ENCODE peak calls at places on chromosomes 2 and 18, in four cellular contexts. One of them, this sample, is unnamed. For H3K4me1, the result is how much of the 10 kb centered on the place peaks cover.

GRCh38 chr2:649461-650342 is 27.5 kb downstream of the TMEM18 start:
- DNase-seq in GM12878: no peak
- DNase-seq in K562: no peak
- DNase-seq in HepG2: no peak
- DNase-seq in this sample: no peak

GRCh38 chr2:64748561-64748960 is 94.8 kb upstream of the SERTAD2 start:
- DNase-seq in GM12878: no peak
- DNase-seq in K562: no peak
- DNase-seq in HepG2: no peak
- DNase-seq in this sample: no peak

GRCh38 chr2:26652361-26653041 is 11.3 kb upstream of the CIB4 start:
- DNase-seq in GM12878: no peak
- DNase-seq in K562: no peak
- DNase-seq in HepG2: no peak
- DNase-seq in this sample: peak

GRCh38 chr2:149394864-149395263 is 64.5 kb downstream of the LYPD6 start:
- DNase-seq in GM12878: no peak
- DNase-seq in K562: no peak
- DNase-seq in HepG2: no peak
- DNase-seq in this sample: no peak

GRCh38 chr18:13440277-13441248 is 222.0 kb downstream of the LDLRAD4 start:
- DNase-seq in GM12878: no peak
- DNase-seq in K562: no peak
- DNase-seq in HepG2: no peak
- DNase-seq in this sample: no peak

GRCh38 chr18:48931680-48932461 is 18.9 kb downstream of the SMAD7 start:
- DNase-seq in GM12878: peak
- DNase-seq in K562: peak
- DNase-seq in HepG2: no peak
- DNase-seq in this sample: no peak

GRCh38 chr2:36568533-36569246 is 29.3 kb downstream of the FEZ2 start:
- DNase-seq in GM12878: no peak
- DNase-seq in K562: no peak
- DNase-seq in HepG2: no peak
- DNase-seq in this sample: no peak

GRCh38 chr18:13434854-13435253 is 216.3 kb downstream of the LDLRAD4 start:
- DNase-seq in GM12878: no peak
- DNase-seq in K562: no peak
- DNase-seq in HepG2: no peak
- DNase-seq in this sample: no peak

GRCh38 chr2:100588071-100588786 is 25.4 kb downstream of the PDCL3 start:
- DNase-seq in GM12878: peak
- DNase-seq in K562: peak
- DNase-seq in HepG2: no peak
- DNase-seq in this sample: no peak

GRCh38 chr2:176178271-176178806 is 10.1 kb upstream of the HOXD1 start:
- DNase-seq in GM12878: no peak
- DNase-seq in K562: peak
- DNase-seq in HepG2: no peak
- DNase-seq in this sample: no peak

GRCh38 chr18:9095297-9096012 is 7.0 kb upstream of the NDUFV2 start:
- DNase-seq in GM12878: peak
- DNase-seq in K562: peak
- DNase-seq in HepG2: peak
- DNase-seq in this sample: no peak

GRCh38 chr18:70288851-70289328 is at the start of gene SOCS6:
- DNase-seq in GM12878: no peak
- DNase-seq in K562: peak
- DNase-seq in HepG2: no peak
- DNase-seq in this sample: peak

GRCh38 chr18:45775241-45775676 is 50.2 kb upstream of the SIGLEC15 start:
- DNase-seq in GM12878: no peak
- DNase-seq in K562: peak
- DNase-seq in HepG2: no peak
- DNase-seq in this sample: peak

GRCh38 chr2:241808701-241809382 is at the start of gene NEU4:
- DNase-seq in GM12878: no peak
- DNase-seq in K562: no peak
- DNase-seq in HepG2: peak
- DNase-seq in this sample: peak

GRCh38 chr2:71925268-71926097 is 222.2 kb downstream of the CYP26B1 start:
- DNase-seq in GM12878: no peak
- DNase-seq in K562: no peak
- DNase-seq in HepG2: no peak
- DNase-seq in this sample: no peak

GRCh38 chr18:37299471-37300304 is 265.9 kb downstream of the CELF4 start:
- DNase-seq in GM12878: peak
- DNase-seq in K562: peak
- DNase-seq in HepG2: peak
- DNase-seq in this sample: peak

GRCh38 chr18:65235966-65236634 is 514.7 kb upstream of the CDH7 start:
- DNase-seq in GM12878: no peak
- DNase-seq in K562: no peak
- DNase-seq in HepG2: no peak
- DNase-seq in this sample: peak

GRCh38 chr2:235506291-235506996 is 12.6 kb downstream of the AGAP1 start:
- DNase-seq in GM12878: no peak
- DNase-seq in K562: no peak
- DNase-seq in HepG2: no peak
- DNase-seq in this sample: no peak

GRCh38 chr18:75809392-75809791 is 381.9 kb upstream of the SMIM21 start:
- DNase-seq in GM12878: no peak
- DNase-seq in K562: no peak
- DNase-seq in HepG2: no peak
- DNase-seq in this sample: no peak

GRCh38 chr2:98379311-98380202 is 33.3 kb downstream of the CNGA3 start:
- DNase-seq in GM12878: no peak
- DNase-seq in K562: no peak
- DNase-seq in HepG2: no peak
- DNase-seq in this sample: no peak

GRCh38 chr2:88857951-88858406 is 166.5 kb downstream of the RPIA start:
- DNase-seq in GM12878: no peak
- DNase-seq in K562: peak
- DNase-seq in HepG2: no peak
- DNase-seq in this sample: no peak

GRCh38 chr2:207413376-207413907 is 116.3 kb upstream of the CREB1 start:
- DNase-seq in GM12878: no peak
- DNase-seq in K562: no peak
- DNase-seq in HepG2: no peak
- DNase-seq in this sample: no peak

GRCh38 chr2:11200651-11201050 is 45.4 kb downstream of the SLC66A3 start:
- DNase-seq in GM12878: no peak
- DNase-seq in K562: no peak
- DNase-seq in HepG2: no peak
- DNase-seq in this sample: no peak

GRCh38 chr2:3793233-3793632 is 89.9 kb downstream of the DCDC2C start:
- DNase-seq in GM12878: no peak
- DNase-seq in K562: no peak
- DNase-seq in HepG2: no peak
- DNase-seq in this sample: no peak

GRCh38 chr2:237835372-237835771 is 24.1 kb upstream of the RAMP1 start:
- DNase-seq in GM12878: no peak
- DNase-seq in K562: no peak
- DNase-seq in HepG2: no peak
- DNase-seq in this sample: no peak

GRCh38 chr2:9002637-9003365 is 683 bp downstream of the MBOAT2 start:
- DNase-seq in GM12878: no peak
- DNase-seq in K562: peak
- DNase-seq in HepG2: no peak
- DNase-seq in this sample: peak

GRCh38 chr18:24986611-24987270 is 365.2 kb downstream of the ZNF521 start:
- DNase-seq in GM12878: no peak
- DNase-seq in K562: no peak
- DNase-seq in HepG2: no peak
- DNase-seq in this sample: no peak

GRCh38 chr2:25615395-25615794 is 58.0 kb downstream of the DTNB start:
- DNase-seq in GM12878: no peak
- DNase-seq in K562: no peak
- DNase-seq in HepG2: peak
- DNase-seq in this sample: no peak

GRCh38 chr2:160213511-160213910 is 13.4 kb upstream of the ITGB6 start:
- DNase-seq in GM12878: no peak
- DNase-seq in K562: no peak
- DNase-seq in HepG2: no peak
- DNase-seq in this sample: no peak
- H3K4me1 ChIP-seq in GM12878: under half
- H3K4me1 ChIP-seq in K562: under half
- H3K4me1 ChIP-seq in HepG2: under half
- H3K4me1 ChIP-seq in this sample: under half

DNA sequence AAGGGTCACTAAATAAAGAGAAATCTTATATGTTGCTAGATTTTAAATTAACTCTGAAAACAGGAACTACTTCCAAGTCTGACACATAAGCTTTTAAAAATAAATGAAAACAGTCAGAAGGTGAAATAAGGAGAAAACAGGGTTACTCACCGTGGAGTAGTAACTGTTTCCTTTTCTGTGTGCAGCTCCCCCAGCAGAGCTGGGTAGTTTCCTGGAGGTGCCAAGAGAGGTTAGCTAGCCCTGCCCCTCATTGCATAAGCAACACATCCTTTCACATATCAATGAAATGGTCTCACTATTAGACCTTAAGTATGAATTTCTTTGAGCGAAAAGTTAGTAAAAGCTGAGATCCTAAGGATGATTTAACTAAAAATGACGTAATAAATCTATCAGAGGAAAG is 54.0 kb upstream of the GPR75 start:
- DNase-seq in GM12878: peak
- DNase-seq in K562: no peak
- DNase-seq in HepG2: no peak
- DNase-seq in this sample: no peak
- TF ChIP-seq NFIC in GM12878: peak
- TF ChIP-seq NFIC in K562: no peak
- TF ChIP-seq NFIC in HepG2: no peak
- TF ChIP-seq NFIC in this sample: no peak

GRCh38 chr2:15735738-15736326 is 144.2 kb downstream of the DDX1 start:
- DNase-seq in GM12878: no peak
- DNase-seq in K562: no peak
- DNase-seq in HepG2: no peak
- DNase-seq in this sample: no peak
- H3K4me1 ChIP-seq in GM12878: under half
- H3K4me1 ChIP-seq in K562: under half
- H3K4me1 ChIP-seq in HepG2: under half
- H3K4me1 ChIP-seq in this sample: under half

GRCh38 chr2:114442545-114442944 is at the start of gene DPP10:
- DNase-seq in GM12878: no peak
- DNase-seq in K562: peak
- DNase-seq in HepG2: peak
- DNase-seq in this sample: no peak
- TF ChIP-seq NFIC in GM12878: no peak
- TF ChIP-seq NFIC in K562: no peak
- TF ChIP-seq NFIC in HepG2: no peak
- TF ChIP-seq NFIC in this sample: no peak

GRCh38 chr2:28663359-28663758 is 88.3 kb upstream of the PPP1CB start:
- DNase-seq in GM12878: no peak
- DNase-seq in K562: no peak
- DNase-seq in HepG2: peak
- DNase-seq in this sample: no peak
- H3K4me1 ChIP-seq in GM12878: under half
- H3K4me1 ChIP-seq in K562: under half
- H3K4me1 ChIP-seq in HepG2: under half
- H3K4me1 ChIP-seq in this sample: half or more

GRCh38 chr2:223052710-223053261 is 796 bp downstream of the KCNE4 start:
- DNase-seq in GM12878: no peak
- DNase-seq in K562: no peak
- DNase-seq in HepG2: no peak
- DNase-seq in this sample: no peak
- TF ChIP-seq NFIC in GM12878: no peak
- TF ChIP-seq NFIC in K562: no peak
- TF ChIP-seq NFIC in HepG2: no peak
- TF ChIP-seq NFIC in this sample: no peak

GRCh38 chr18:79476918-79477685 is 81.4 kb downstream of the NFATC1 start:
- DNase-seq in GM12878: no peak
- DNase-seq in K562: no peak
- DNase-seq in HepG2: peak
- DNase-seq in this sample: no peak
- H3K4me1 ChIP-seq in GM12878: under half
- H3K4me1 ChIP-seq in K562: under half
- H3K4me1 ChIP-seq in HepG2: under half
- H3K4me1 ChIP-seq in this sample: under half

GRCh38 chr2:102718387-102719316 is 43.2 kb upstream of the TMEM182 start:
- DNase-seq in GM12878: no peak
- DNase-seq in K562: no peak
- DNase-seq in HepG2: no peak
- DNase-seq in this sample: no peak

DNA sequence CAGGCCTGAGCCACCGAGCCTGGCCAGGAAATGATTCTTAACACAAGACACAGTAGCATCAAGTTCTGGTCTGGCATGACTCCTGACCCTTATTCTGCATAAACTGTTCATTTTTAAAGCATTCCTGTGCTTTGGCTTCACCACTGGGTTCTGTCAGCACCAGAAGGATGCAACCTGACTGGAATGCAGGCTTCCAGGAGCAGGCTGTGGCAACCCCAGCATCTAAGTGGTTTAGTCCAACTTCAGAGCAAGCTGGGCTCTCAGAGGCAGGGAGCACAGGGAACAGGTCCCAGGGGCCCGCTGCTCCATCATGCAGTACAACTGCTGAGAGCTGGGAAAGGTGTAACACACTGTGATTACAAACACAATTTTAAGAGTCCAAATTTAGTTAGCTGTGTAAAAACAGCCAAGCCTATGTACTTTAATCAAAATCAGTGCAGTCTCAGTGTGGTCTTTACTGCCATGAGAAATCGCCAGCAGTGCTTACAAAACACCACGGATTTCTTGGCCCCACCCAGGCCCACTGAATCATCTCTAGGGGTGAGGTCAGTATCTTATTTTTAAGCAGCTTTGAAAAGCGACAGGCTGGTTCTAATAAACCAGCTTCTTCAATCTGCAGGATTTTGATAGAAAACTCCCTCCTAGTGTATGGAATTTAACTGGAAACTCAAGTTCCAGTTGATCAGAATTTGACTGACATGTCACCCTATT is 44.4 kb upstream of the TMEM182 start:
- DNase-seq in GM12878: no peak
- DNase-seq in K562: no peak
- DNase-seq in HepG2: no peak
- DNase-seq in this sample: no peak
- TF ChIP-seq NFIC in GM12878: no peak
- TF ChIP-seq NFIC in K562: no peak
- TF ChIP-seq NFIC in HepG2: no peak
- TF ChIP-seq NFIC in this sample: no peak

GRCh38 chr18:58862404-58862803 is 2.3 kb upstream of the ZNF532 start:
- DNase-seq in GM12878: no peak
- DNase-seq in K562: no peak
- DNase-seq in HepG2: no peak
- DNase-seq in this sample: no peak

GRCh38 chr18:58861353-58861752 is 3.3 kb upstream of the ZNF532 start:
- DNase-seq in GM12878: no peak
- DNase-seq in K562: no peak
- DNase-seq in HepG2: no peak
- DNase-seq in this sample: no peak

GRCh38 chr18:58863539-58864145 is 1.0 kb upstream of the ZNF532 start:
- DNase-seq in GM12878: no peak
- DNase-seq in K562: no peak
- DNase-seq in HepG2: no peak
- DNase-seq in this sample: peak

GRCh38 chr18:58861853-58862252 is 2.8 kb upstream of the ZNF532 start:
- DNase-seq in GM12878: no peak
- DNase-seq in K562: no peak
- DNase-seq in HepG2: no peak
- DNase-seq in this sample: no peak

GRCh38 chr18:58862851-58863538 is 1.7 kb upstream of the ZNF532 start:
- DNase-seq in GM12878: no peak
- DNase-seq in K562: no peak
- DNase-seq in HepG2: no peak
- DNase-seq in this sample: peak
- H3K4me1 ChIP-seq in GM12878: under half
- H3K4me1 ChIP-seq in K562: under half
- H3K4me1 ChIP-seq in HepG2: under half
- H3K4me1 ChIP-seq in this sample: under half

This sample was measured in SK-N-SH.